ENCODE peak calls at places on chromosomes 11 and 22, in five cellular contexts. X is colonic mucosa, U is uterus, O is progenitor cell of endocrine pancreas, C is PC-9. B is an unnamed sample.

GRCh38 chr11:92554662-92555061 is 330.0 kb downstream of the FAT3 start:
- DNase-seq in X (no peak), U (no peak), O (no peak), C (no peak), B (no peak)

GRCh38 chr11:13786688-13787087 is 118.2 kb downstream of the FAR1 start:
- DNase-seq in X (no peak), U (no peak), O (no peak), C (no peak), B (no peak)

GRCh38 chr11:10969387-10969786 is 111.5 kb upstream of the ZBED5 start:
- DNase-seq in X (no peak), U (no peak), O (no peak), C (no peak), B (no peak)

GRCh38 chr11:68617925-68618809 is 66.2 kb upstream of the GAL start:
- DNase-seq in X (no peak), U (no peak), O (no peak), C (no peak), B (no peak)

GRCh38 chr11:35893796-35894475 is 49.9 kb upstream of the LDLRAD3 start:
- DNase-seq in X (peak), U (no peak), O (no peak), C (peak), B (no peak)

GRCh38 chr11:8016396-8016949 is 29.3 kb downstream of the EIF3F start:
- DNase-seq in X (peak), U (no peak), O (no peak), C (no peak), B (no peak)

GRCh38 chr11:124085583-124085982 is 29.7 kb upstream of the VWA5A start:
- DNase-seq in X (no peak), U (no peak), O (no peak), C (no peak), B (no peak)

GRCh38 chr22:32823024-32823730 is 21.7 kb downstream of the TIMP3 start:
- DNase-seq in X (peak), U (no peak), O (peak), C (no peak), B (peak)

GRCh38 chr11:132258865-132259264 is 888.5 kb downstream of the NTM start:
- DNase-seq in X (no peak), U (no peak), O (no peak), C (no peak), B (no peak)

GRCh38 chr22:41394012-41394356 is 12.2 kb downstream of the TEF start:
- DNase-seq in X (no peak), U (no peak), O (no peak), C (no peak), B (no peak)

GRCh38 chr11:92740251-92740650 is 229.2 kb upstream of the MTNR1B start:
- DNase-seq in X (no peak), U (no peak), O (no peak), C (no peak), B (no peak)

GRCh38 chr11:64499261-64500004 is 91.6 kb upstream of the SLC22A12 start:
- DNase-seq in X (peak), U (no peak), O (no peak), C (no peak), B (no peak)

GRCh38 chr11:10568486-10568941 is at the start of gene LYVE1:
- DNase-seq in X (no peak), U (no peak), O (no peak), C (no peak), B (no peak)

GRCh38 chr11:19102521-19102900 is 14.5 kb upstream of the ZDHHC13 start:
- DNase-seq in X (peak), U (no peak), O (no peak), C (no peak), B (no peak)

GRCh38 chr11:65657426-65657825 is 5.3 kb downstream of the RELA start:
- DNase-seq in X (no peak), U (no peak), O (no peak), C (no peak), B (no peak)

GRCh38 chr22:32378703-32379272 is 21.1 kb downstream of the RFPL3 start:
- DNase-seq in X (peak), U (no peak), O (peak), C (peak), B (no peak)

GRCh38 chr11:27363576-27364115 is 631 bp upstream of the CCDC34 start:
- DNase-seq in X (no peak), U (no peak), O (no peak), C (no peak), B (no peak)

GRCh38 chr22:22002526-22003055 is 20.0 kb upstream of the TOP3B start:
- DNase-seq in X (no peak), U (no peak), O (no peak), C (no peak), B (no peak)

GRCh38 chr22:38788417-38788816 is 5.5 kb downstream of the DNAL4 start:
- DNase-seq in X (peak), U (no peak), O (no peak), C (no peak), B (no peak)

GRCh38 chr11:128532571-128533091 is 54.7 kb downstream of the ETS1 start:
- DNase-seq in X (no peak), U (no peak), O (no peak), C (no peak), B (no peak)

GRCh38 chr22:23751441-23751996 is 607 bp upstream of the ZNF70 start:
- DNase-seq in X (peak), U (no peak), O (no peak), C (no peak), B (no peak)

GRCh38 chr11:114250993-114251796 is 45.0 kb upstream of the NNMT start:
- DNase-seq in X (no peak), U (peak), O (no peak), C (no peak), B (no peak)

GRCh38 chr22:35380013-35380412 is 883 bp upstream of the HMOX1 start:
- DNase-seq in X (peak), U (no peak), O (no peak), C (no peak), B (no peak)

GRCh38 chr11:75083217-75083605 is 13.5 kb downstream of the OR2AT4 start:
- DNase-seq in X (no peak), U (no peak), O (no peak), C (no peak), B (no peak)

GRCh38 chr11:49442669-49443068 is 234.3 kb upstream of the FOLH1 start:
- DNase-seq in X (no peak), U (no peak), O (no peak), C (no peak), B (no peak)

GRCh38 chr11:79019277-79019676 is 421.6 kb downstream of the TENM4 start:
- DNase-seq in X (no peak), U (no peak), O (no peak), C (no peak), B (no peak)

GRCh38 chr11:45773271-45774022 is 31.5 kb upstream of the SLC35C1 start:
- DNase-seq in X (no peak), U (no peak), O (no peak), C (no peak), B (no peak)

GRCh38 chr22:46072030-46072881 is 78.1 kb upstream of the PPARA start:
- DNase-seq in X (peak), U (peak), O (no peak), C (peak), B (peak)

GRCh38 chr22:21828268-21828638 is 39.2 kb downstream of the MAPK1 start:
- DNase-seq in X (no peak), U (no peak), O (no peak), C (no peak), B (no peak)

GRCh38 chr11:65911682-65912568 is 6.9 kb downstream of the C11orf68 start:
- DNase-seq in X (peak), U (peak), O (no peak), C (peak), B (no peak)

GRCh38 chr11:46382644-46383403 is 1.4 kb downstream of the MDK start:
- DNase-seq in X (peak), U (no peak), O (no peak), C (no peak), B (no peak)

GRCh38 chr11:126197277-126197939 is 14.0 kb downstream of the RPUSD4 start:
- DNase-seq in X (no peak), U (no peak), O (no peak), C (no peak), B (no peak)

GRCh38 chr11:96758957-96759356 is 369.1 kb downstream of the JRKL start:
- DNase-seq in X (no peak), U (no peak), O (no peak), C (no peak), B (no peak)

GRCh38 chr11:102120006-102120405 is 9.8 kb downstream of the YAP1 start:
- DNase-seq in X (no peak), U (no peak), O (no peak), C (no peak), B (no peak)

GRCh38 chr22:22710719-22711531 is 66.5 kb downstream of the GGTLC2 start:
- DNase-seq in X (peak), U (peak), O (peak), C (peak), B (peak)

GRCh38 chr11:17498058-17498457 is 21.4 kb upstream of the ABCC8 start:
- DNase-seq in X (peak), U (no peak), O (no peak), C (no peak), B (no peak)

GRCh38 chr11:57164317-57164716 is 17.4 kb upstream of the LRRC55 start:
- DNase-seq in X (no peak), U (no peak), O (no peak), C (no peak), B (no peak)

GRCh38 chr11:20258496-20258895 is 98.2 kb upstream of the DBX1 start:
- DNase-seq in X (no peak), U (no peak), O (no peak), C (no peak), B (no peak)

DNA sequence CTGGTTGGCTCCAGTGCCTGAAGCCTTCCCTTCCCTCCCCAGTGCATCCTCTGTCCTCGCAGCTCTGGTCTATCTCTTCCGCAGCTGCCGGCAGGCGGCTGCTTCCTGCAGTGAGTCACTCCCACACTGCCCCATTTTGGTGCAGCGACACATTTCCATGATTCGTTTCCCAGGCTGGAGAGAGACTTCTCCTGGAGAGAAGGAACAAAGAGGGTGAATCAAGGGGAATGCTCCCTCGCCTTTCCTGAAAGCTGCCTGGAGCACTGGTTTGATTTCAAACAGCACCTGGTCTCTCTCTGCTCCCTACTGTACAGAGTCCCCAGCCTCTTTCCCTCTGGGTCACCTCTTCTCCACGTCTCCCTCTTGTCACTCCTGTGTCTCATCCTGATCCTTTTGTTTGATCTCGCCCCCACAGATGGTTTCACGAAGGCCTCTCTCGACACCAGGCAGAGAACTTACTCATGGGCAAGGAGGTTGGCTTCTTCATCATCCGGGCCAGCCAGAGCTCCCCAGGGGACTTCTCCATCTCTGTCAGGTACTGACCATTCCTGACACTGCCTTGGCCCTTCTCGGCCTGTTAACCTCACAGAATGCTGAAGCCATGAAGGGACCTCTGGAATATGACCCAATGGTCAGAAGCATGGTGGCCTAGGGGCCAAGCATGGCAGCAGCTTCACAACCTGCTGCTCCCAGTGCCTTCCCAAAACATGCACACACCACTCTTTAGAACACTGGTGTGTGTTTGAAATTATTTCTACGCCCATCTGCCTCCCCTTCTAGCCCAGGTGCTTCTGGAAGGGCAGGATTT is at the start of gene TMA7B:
- DNase-seq in X (no peak), U (no peak), O (no peak), C (peak), B (no peak)
- TF ChIP-seq CTCF in X (no peak), U (no peak), O (no peak), C (no peak), B (no peak)

GRCh38 chr11:2089536-2090165 is 49.5 kb downstream of the IGF2 start:
- DNase-seq in X (no peak), U (no peak), O (no peak), C (no peak), B (peak)

GRCh38 chr11:2088284-2088683 is 50.9 kb downstream of the IGF2 start:
- DNase-seq in X (no peak), U (no peak), O (no peak), C (no peak), B (no peak)

GRCh38 chr11:2091112-2091746 is 48.0 kb downstream of the IGF2 start:
- DNase-seq in X (no peak), U (no peak), O (no peak), C (no peak), B (no peak)

GRCh38 chr11:2090172-2091111 is 48.7 kb downstream of the IGF2 start:
- DNase-seq in X (no peak), U (no peak), O (no peak), C (no peak), B (peak)

DNA sequence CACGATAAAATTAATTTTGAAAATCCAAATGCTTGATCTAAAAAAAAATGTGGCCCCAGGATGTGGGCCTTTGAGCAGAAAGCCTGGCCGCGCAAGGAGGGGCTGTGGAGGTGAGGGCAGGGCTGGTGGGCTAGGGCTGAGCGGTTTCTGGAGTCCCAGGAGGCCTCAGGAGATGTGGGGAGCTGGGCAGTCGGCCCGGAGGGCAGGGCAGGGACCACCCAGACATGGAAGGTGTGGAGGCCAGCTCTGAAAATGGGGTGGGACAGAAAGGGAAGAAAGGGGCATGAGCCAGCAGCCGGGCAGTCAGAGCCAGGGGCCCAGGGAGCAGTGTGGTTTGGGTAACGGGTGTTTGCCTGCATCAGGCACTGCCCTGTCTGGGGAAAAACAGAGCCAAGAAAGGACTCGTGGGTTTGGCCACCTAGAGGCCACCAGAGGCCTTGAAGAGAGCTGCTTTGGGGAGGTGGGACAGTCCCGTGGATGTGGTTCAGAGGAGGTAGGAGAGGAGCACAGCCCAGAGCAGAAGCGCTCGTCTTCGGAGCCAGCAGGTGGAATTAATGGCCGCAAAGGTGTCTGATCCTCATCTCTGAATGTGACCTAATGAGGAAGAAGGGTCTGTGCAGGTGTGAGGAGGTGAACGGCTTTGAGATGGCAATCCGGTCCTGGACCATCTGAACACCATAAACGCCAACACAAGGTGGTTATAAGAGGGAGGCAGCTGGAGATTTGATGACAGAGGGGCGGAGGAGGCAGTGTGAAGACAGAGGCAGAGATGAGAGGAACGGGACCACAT is 50.2 kb downstream of the IGF2 start:
- DNase-seq in X (no peak), U (no peak), O (no peak), C (no peak), B (peak)
- TF ChIP-seq CTCF in X (no peak), U (no peak), O (peak), C (no peak), B (no peak)

GRCh38 chr11:76891793-76892192 is 31.1 kb downstream of the ACER3 start:
- DNase-seq in X (no peak), U (no peak), O (no peak), C (no peak), B (no peak)
- TF ChIP-seq CTCF in X (no peak), U (no peak), O (no peak), C (no peak), B (no peak)

DNA sequence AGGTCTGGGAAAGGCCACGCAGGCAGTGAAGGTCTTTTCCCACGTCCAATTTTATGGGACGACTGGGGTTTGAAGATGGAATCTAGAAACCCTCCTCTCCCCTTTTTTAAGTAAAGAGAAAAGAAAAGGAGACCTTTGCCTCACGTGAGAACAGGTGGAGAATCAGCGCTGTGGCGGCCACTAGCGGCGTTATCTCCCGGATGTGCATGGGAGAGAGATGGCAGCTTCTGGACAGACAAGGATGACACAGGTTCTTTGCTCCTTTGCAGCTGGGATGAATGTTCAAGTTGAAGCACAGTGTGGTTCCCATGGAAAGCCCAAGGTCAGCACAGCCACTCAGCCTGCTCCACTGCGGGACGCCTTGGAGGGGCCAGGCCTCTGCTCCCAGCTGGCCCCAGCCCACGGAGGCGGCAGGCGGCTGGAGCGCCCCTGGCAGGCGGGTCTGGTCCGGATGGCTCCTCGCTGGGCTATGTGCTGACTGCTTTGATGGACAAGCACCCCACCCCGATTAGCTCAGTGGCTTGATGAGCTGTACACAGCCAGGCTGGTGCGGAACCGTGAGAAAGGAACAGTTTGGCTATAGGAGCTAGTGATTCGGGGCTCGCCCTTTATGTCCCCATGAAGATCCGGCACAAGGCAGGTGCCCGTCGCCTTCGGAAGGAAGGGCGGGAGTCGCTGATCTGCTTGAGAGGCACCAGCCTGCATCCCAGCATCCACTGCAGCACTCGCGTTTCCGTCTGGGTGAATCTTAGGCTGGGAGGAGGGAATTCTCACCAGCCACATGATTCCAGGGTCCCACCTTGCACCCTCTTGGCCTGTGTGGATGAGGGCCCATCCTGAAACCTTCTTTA is 14.5 kb upstream of the BID start:
- DNase-seq in X (no peak), U (no peak), O (no peak), C (no peak), B (no peak)
- TF ChIP-seq CTCF in X (no peak), U (no peak), O (no peak), C (no peak), B (no peak)

DNA sequence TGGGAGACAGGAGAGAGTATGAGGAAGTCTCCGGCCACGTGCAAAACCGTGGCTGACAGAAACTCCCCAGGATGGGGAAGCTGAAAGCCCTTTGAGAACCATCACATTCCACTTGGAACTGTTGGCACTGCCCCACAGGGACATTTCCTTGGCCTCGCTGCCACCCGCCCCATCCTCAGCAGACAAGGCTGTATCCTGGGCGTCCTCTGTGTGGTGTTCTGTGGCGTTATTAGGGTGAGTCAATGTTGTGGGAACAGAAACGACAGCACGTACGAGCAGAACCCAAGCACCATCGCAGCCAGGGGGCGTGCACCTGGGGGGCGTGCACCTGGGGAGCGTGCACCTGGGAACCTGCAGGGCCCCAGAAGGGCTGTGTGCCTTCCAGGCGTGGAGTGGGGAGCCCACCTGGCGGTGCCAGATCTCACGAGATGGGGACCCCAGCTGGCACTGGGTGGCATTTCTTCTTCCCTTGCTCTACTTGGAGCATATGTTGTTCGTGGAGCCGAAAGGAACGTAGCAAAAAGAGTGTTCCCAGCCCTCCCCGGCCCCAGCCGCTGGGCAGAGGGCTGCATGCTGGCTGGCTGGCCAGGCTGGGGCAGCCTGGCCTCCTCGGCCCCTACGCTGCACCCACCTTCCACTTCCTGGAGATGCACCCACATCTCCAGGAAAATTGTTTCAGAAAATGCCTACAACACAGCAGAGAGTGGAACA is 35.4 kb downstream of the NFAM1 start:
- DNase-seq in X (no peak), U (no peak), O (no peak), C (peak), B (peak)
- TF ChIP-seq CTCF in X (no peak), U (no peak), O (no peak), C (no peak), B (no peak)

DNA sequence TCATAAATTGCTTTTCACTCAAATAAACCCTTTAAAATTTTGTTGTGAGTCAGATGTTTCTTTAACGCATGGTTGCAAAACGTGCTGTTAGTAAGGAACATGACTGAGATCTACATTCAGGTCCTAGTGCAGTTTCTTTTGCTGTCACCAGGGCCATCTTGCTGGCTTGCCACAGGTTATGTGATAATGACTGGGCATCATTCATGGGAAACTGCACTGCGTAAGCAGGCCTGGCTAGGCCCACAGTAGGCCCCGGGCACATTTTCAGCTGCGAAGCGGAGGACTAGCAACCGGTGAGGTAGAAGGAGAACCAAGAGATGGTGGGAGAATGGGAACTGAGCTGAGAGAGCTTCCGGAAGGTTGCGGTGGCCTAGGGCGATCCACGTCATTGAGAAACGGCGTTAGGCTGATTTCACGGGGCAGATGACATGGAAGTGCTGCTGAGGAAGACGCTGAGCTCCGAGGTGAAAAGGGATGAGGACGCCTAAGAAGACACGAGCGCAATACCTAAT is 3.2 kb upstream of the KLHDC7B start:
- DNase-seq in X (no peak), U (no peak), O (no peak), C (no peak), B (peak)
- TF ChIP-seq CTCF in X (no peak), U (no peak), O (no peak), C (no peak), B (no peak)

GRCh38 chr11:86274503-86274902 is 27.5 kb upstream of the HIKESHI start:
- DNase-seq in X (no peak), U (no peak), O (no peak), C (no peak), B (no peak)
- TF ChIP-seq CTCF in X (no peak), U (no peak), O (peak), C (peak), B (no peak)

B was measured in GM13976.